ENCODE peak calls at places on chromosome 14, in seven cellular contexts. W is lower leg skin, Z is endothelial cell of umbilical vein, U is thyroid gland, Q is testis, E is breast epithelium, H is stomach. I is an unnamed sample.

GRCh38 chr14:79583738-79584405 is 627.4 kb downstream of the DIO2 start:
- DNase-seq in Q (no peak), W (no peak), E (no peak), Z (no peak), H (no peak), U (no peak), I (no peak)

GRCh38 chr14:68113328-68113930 is 293.9 kb downstream of the RAD51B start:
- DNase-seq in H (no peak), E (no peak), Z (no peak), W (no peak), U (no peak), Q (no peak), I (no peak)

GRCh38 chr14:33767721-33768457 is 183.0 kb downstream of the EGLN3 start:
- DNase-seq in E (no peak), Q (no peak), W (no peak), Z (peak), H (no peak), U (no peak), I (no peak)

GRCh38 chr14:101215936-101216335 is 312.4 kb upstream of the RTL1 start:
- DNase-seq in Z (no peak), W (no peak), E (no peak), H (peak), Q (peak), U (no peak), I (peak)

GRCh38 chr14:25833341-25834121 is 764.3 kb downstream of the NOVA1 start:
- DNase-seq in U (peak), Z (peak), E (peak), Q (peak), H (peak), W (no peak), I (peak)

GRCh38 chr14:92496458-92496857 is 17.1 kb upstream of the RIN3 start:
- DNase-seq in Q (no peak), H (no peak), E (no peak), W (no peak), Z (peak), U (no peak), I (no peak)

GRCh38 chr14:65229431-65230286 is 127.3 kb upstream of the MAX start:
- DNase-seq in E (no peak), H (peak), W (peak), Z (peak), Q (peak), U (peak), I (peak)

GRCh38 chr14:71651228-71651627 is 281.0 kb upstream of the RGS6 start:
- DNase-seq in W (no peak), Z (peak), U (peak), H (no peak), E (no peak), Q (no peak), I (no peak)

GRCh38 chr14:65850429-65851145 is 438.1 kb downstream of the FUT8 start:
- DNase-seq in H (no peak), Z (no peak), U (no peak), Q (no peak), E (no peak), W (no peak), I (no peak)

GRCh38 chr14:21255385-21256101 is 13.7 kb downstream of the HNRNPC start:
- DNase-seq in E (no peak), Q (no peak), U (no peak), W (no peak), Z (peak), H (no peak), I (no peak)

GRCh38 chr14:55123101-55123500 is 6.0 kb upstream of the LGALS3 start:
- DNase-seq in W (no peak), U (no peak), H (no peak), Q (peak), E (no peak), Z (peak), I (no peak)

GRCh38 chr14:50366115-50366514 is 30.6 kb downstream of the CDKL1 start:
- DNase-seq in U (no peak), Z (no peak), H (peak), W (no peak), E (no peak), Q (no peak), I (no peak)

GRCh38 chr14:63388766-63389431 is 70.2 kb upstream of the GPHB5 start:
- DNase-seq in Q (peak), Z (peak), U (peak), H (peak), W (peak), E (no peak), I (peak)

GRCh38 chr14:89307409-89307808 is 109.6 kb downstream of the FOXN3 start:
- DNase-seq in Q (no peak), Z (no peak), W (no peak), H (no peak), E (no peak), U (no peak), I (no peak)

GRCh38 chr14:89309670-89310177 is 107.3 kb downstream of the FOXN3 start:
- DNase-seq in E (no peak), U (no peak), Z (no peak), W (no peak), H (no peak), Q (no peak), I (no peak)

GRCh38 chr14:89304972-89305703 is 111.9 kb downstream of the FOXN3 start:
- DNase-seq in Z (peak), E (no peak), U (no peak), W (no peak), Q (no peak), H (no peak), I (peak)

GRCh38 chr14:89310211-89310610 is 106.8 kb downstream of the FOXN3 start:
- DNase-seq in Z (no peak), H (no peak), E (no peak), U (no peak), Q (no peak), W (no peak), I (no peak)

GRCh38 chr14:89308232-89308959 is 108.6 kb downstream of the FOXN3 start:
- DNase-seq in U (no peak), H (no peak), Z (no peak), Q (no peak), W (no peak), E (no peak), I (no peak)
- TF ChIP-seq POLR2A in U (no peak), H (no peak), Z (no peak), Q (no peak), W (no peak), E (no peak), I (no peak)

DNA sequence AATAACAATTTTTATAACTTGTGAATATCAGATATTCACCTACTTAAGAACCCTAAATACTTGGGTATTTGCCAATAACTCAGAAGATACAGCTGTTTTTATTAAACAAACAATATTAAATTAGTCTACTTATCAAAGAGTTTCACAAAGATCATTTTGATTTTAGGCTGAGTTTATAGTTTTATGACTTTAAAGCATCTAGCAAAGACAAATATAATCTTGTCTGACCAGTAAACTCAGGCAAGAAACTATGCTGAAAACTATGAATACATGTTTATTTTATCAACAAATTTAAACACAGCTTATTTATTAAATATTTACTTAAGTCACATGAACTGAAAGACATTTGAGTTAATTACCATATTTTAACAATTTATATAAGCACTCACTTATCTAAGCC is 18.5 kb upstream of the SERPINA1 start:
- DNase-seq in W (no peak), E (no peak), H (no peak), U (no peak), Q (no peak), Z (no peak), I (no peak)
- TF ChIP-seq POLR2A in W (no peak), E (no peak), H (no peak), U (no peak), Q (no peak), Z (no peak), I (no peak)

GRCh38 chr14:73725116-73726024 is 11.2 kb upstream of the PNMA1 start:
- DNase-seq in W (no peak), Q (no peak), E (no peak), H (no peak), Z (no peak), U (no peak), I (peak)
- TF ChIP-seq POLR2A in W (no peak), Q (no peak), E (no peak), H (no peak), Z (no peak), U (no peak), I (no peak)

GRCh38 chr14:94173885-94174621 is at the start of gene PPP4R4:
- DNase-seq in Q (peak), U (peak), Z (peak), H (peak), W (peak), E (peak), I (peak)
- TF ChIP-seq POLR2A in Q (no peak), U (peak), Z (no peak), H (no peak), W (no peak), E (no peak), I (peak)

GRCh38 chr14:61584258-61584657 is 111.1 kb upstream of the HIF1A start:
- DNase-seq in W (peak), Z (no peak), U (peak), H (no peak), Q (no peak), E (no peak), I (no peak)

GRCh38 chr14:61587397-61587713 is 108.0 kb upstream of the HIF1A start:
- DNase-seq in U (no peak), Z (no peak), H (no peak), E (no peak), W (no peak), Q (no peak), I (no peak)

GRCh38 chr14:61586539-61587396 is 108.5 kb upstream of the HIF1A start:
- DNase-seq in U (no peak), Z (no peak), E (no peak), Q (no peak), W (no peak), H (no peak), I (no peak)

GRCh38 chr14:61588419-61588901 is 106.9 kb upstream of the HIF1A start:
- DNase-seq in Q (peak), W (no peak), E (no peak), U (peak), Z (peak), H (peak), I (no peak)

GRCh38 chr14:61585598-61586538 is 109.4 kb upstream of the HIF1A start:
- DNase-seq in W (peak), H (peak), Q (peak), Z (peak), E (no peak), U (peak), I (peak)
- TF ChIP-seq POLR2A in W (no peak), H (no peak), Q (no peak), Z (no peak), E (no peak), U (peak), I (no peak)

DNA sequence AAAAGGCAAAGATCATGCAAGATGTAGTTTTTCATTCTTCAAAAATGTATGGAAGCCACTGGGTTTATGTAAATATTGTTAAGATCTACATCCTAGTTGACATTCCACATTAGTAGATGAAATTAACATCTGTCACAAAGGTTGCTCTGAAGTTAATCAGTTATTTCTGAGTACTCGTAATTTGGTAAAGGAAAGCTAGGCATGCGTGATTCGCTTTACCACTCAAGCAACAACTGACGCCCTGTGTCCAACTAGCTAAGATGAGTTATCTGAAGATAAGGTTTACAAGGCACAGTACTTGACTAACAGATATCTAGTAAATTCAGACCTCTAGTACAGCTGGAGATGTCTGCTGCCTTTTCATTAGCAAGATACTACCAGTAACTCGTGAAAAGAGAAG is 14.1 kb downstream of the PRKD1 start:
- DNase-seq in H (no peak), Q (no peak), U (no peak), W (no peak), Z (no peak), E (no peak), I (no peak)
- TF ChIP-seq POLR2A in H (no peak), Q (no peak), U (no peak), W (no peak), Z (no peak), E (no peak), I (no peak)

GRCh38 chr14:24197066-24197465 is 1.8 kb upstream of the TM9SF1 start:
- DNase-seq in W (no peak), Z (no peak), U (no peak), H (no peak), Q (no peak), E (no peak), I (no peak)

GRCh38 chr14:24196071-24197061 is 1.1 kb upstream of the TM9SF1 start:
- DNase-seq in W (no peak), Z (peak), Q (no peak), H (no peak), U (peak), E (no peak), I (peak)

GRCh38 chr14:24194873-24195185 is 412 bp downstream of the TM9SF1 start:
- DNase-seq in W (no peak), Q (no peak), U (no peak), Z (no peak), H (no peak), E (no peak), I (no peak)

GRCh38 chr14:24194186-24194872 is 912 bp downstream of the TM9SF1 start:
- DNase-seq in E (no peak), Q (no peak), Z (no peak), W (no peak), H (no peak), U (no peak), I (no peak)

DNA sequence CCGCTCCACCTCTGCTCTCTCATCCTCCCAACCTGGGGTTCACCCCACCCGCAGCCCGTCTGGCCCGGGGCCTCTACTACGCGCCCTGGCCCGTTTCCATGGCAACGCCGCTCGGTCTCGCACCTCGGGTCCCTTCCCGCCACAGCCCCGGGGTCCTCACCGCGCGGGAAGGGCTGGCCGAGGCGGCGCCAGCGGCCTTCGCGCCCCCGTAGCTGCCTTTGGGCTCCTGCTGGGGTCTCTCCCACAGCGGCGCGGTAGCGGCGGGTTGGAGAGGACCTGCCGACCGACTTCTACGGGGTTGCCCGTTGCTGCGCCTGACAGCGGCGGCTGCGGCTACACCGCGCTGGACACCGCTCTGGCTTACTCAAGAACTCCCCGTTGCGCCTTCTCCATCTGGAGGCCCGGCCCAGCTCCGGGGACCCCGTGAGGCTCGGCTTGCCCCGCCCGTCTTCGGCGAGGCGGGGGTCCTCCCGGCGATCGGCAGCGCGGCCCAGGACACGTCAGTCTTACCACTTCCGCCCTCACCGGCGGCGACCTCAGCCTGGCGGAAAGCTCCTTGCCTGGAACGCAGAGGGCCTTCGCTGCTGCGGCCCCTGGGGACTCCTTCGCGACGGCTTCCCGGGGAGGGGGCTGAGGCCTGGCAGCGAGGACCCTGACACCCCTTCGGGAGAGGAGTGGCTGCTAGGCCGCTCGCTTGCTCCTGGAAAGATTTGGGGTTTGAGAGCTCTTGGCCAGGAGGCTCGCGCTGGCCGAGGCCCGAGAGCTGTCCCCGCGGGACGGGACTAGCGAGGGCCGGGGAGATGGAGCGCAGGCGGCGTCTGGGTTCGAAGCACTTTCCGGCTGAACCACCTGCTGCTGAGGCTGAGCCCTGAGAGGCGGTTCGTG is at the start of gene TM9SF1:
- DNase-seq in W (peak), Z (peak), Q (peak), E (peak), H (peak), U (peak), I (peak)
- TF ChIP-seq POLR2A in W (no peak), Z (no peak), Q (no peak), E (peak), H (peak), U (peak), I (peak)

DNA sequence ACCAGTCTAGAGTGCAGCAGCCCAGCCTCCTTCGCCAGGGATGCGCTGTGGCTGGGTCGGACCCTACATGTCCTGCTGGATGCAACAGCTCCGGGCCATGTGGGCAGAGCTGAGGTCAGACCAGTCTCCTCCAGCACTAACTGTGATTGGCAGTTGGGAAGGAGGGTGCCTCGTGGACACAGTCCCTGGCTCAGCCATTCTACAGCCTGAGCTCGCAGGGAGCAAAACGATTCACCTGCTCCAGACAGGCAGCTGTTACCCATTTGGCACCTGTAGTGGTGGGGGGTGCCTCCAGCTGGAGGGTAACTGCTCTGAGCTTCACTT is 6.3 kb upstream of the ASB2 start:
- DNase-seq in Q (no peak), E (no peak), H (no peak), W (no peak), U (no peak), Z (no peak), I (no peak)
- TF ChIP-seq POLR2A in Q (no peak), E (no peak), H (no peak), W (no peak), U (no peak), Z (no peak), I (no peak)